ENCODE peak calls at places on chromosomes 3 and 15, in five cellular contexts. H, K, C, J and I are unnamed samples.

GRCh38 chr3:43870844-43871626 is 180.3 kb downstream of the ABHD5 start:
- DNase-seq in H (no peak), K (no peak), C (no peak), J (no peak), I (no peak)

GRCh38 chr3:101802179-101802578 is 23.2 kb downstream of the NXPE3 start:
- DNase-seq in H (no peak), K (no peak), C (no peak), J (no peak), I (no peak)

GRCh38 chr15:93619597-93619996 is 530.6 kb upstream of the RGMA start:
- DNase-seq in H (no peak), K (no peak), C (no peak), J (no peak), I (no peak)

GRCh38 chr3:120153294-120153693 is 59.0 kb upstream of the GSK3B start:
- DNase-seq in H (no peak), K (no peak), C (no peak), J (no peak), I (no peak)

GRCh38 chr3:171487382-171487781 is 27.2 kb upstream of the TNIK start:
- DNase-seq in H (no peak), K (no peak), C (no peak), J (no peak), I (no peak)

GRCh38 chr3:187430576-187430975 is 62.4 kb downstream of the RTP4 start:
- DNase-seq in H (no peak), K (no peak), C (no peak), J (no peak), I (no peak)

GRCh38 chr15:60375255-60375809 is 22.5 kb downstream of the ANXA2 start:
- DNase-seq in H (no peak), K (no peak), C (no peak), J (no peak), I (no peak)

GRCh38 chr15:79673416-79674123 is 223.2 kb downstream of the MTHFS start:
- DNase-seq in H (no peak), K (no peak), C (no peak), J (no peak), I (no peak)

GRCh38 chr15:48718646-48719045 is 73.1 kb upstream of the FBN1 start:
- DNase-seq in H (no peak), K (no peak), C (no peak), J (no peak), I (no peak)

GRCh38 chr3:133742351-133743091 is 3.7 kb upstream of the TF start:
- DNase-seq in H (no peak), K (no peak), C (no peak), J (peak), I (no peak)

GRCh38 chr3:160564205-160564922 is 1.0 kb downstream of the KPNA4 start:
- DNase-seq in H (no peak), K (peak), C (no peak), J (no peak), I (peak)

GRCh38 chr3:45870099-45870498 is 16.2 kb upstream of the CCR9 start:
- DNase-seq in H (peak), K (peak), C (peak), J (no peak), I (peak)

GRCh38 chr3:178084938-178085816 is 451.1 kb upstream of the KCNMB2 start:
- DNase-seq in H (peak), K (peak), C (peak), J (peak), I (no peak)

GRCh38 chr3:9351709-9352126 is 11.1 kb upstream of the THUMPD3 start:
- DNase-seq in H (no peak), K (no peak), C (no peak), J (no peak), I (no peak)

GRCh38 chr3:187025254-187025655 is 94.9 kb downstream of the ST6GAL1 start:
- DNase-seq in H (peak), K (peak), C (no peak), J (no peak), I (peak)

GRCh38 chr3:161296814-161297213 is 74.5 kb downstream of the SPTSSB start:
- DNase-seq in H (no peak), K (no peak), C (no peak), J (no peak), I (no peak)

GRCh38 chr15:70342554-70343548 is 245.1 kb upstream of the TLE3 start:
- DNase-seq in H (no peak), K (no peak), C (no peak), J (no peak), I (no peak)

GRCh38 chr15:100873029-100873677 is 6.5 kb upstream of the ALDH1A3 start:
- DNase-seq in H (peak), K (peak), C (no peak), J (peak), I (peak)

GRCh38 chr3:107222927-107223326 is 154.3 kb upstream of the CCDC54 start:
- DNase-seq in H (no peak), K (no peak), C (no peak), J (no peak), I (no peak)

GRCh38 chr3:184300377-184300717 is 1.3 kb downstream of the PSMD2 start:
- DNase-seq in H (no peak), K (no peak), C (no peak), J (no peak), I (no peak)

GRCh38 chr3:193883551-193883950 is 252.4 kb upstream of the HES1 start:
- DNase-seq in H (no peak), K (no peak), C (no peak), J (no peak), I (no peak)

GRCh38 chr15:77749998-77750540 is 117.4 kb upstream of the LINGO1 start:
- DNase-seq in H (no peak), K (no peak), C (no peak), J (no peak), I (no peak)

GRCh38 chr3:181017690-181018089 is 28.2 kb upstream of the DNAJC19 start:
- DNase-seq in H (no peak), K (no peak), C (no peak), J (no peak), I (no peak)

GRCh38 chr3:42711491-42712343 is 9.1 kb upstream of the HHATL start:
- DNase-seq in H (no peak), K (no peak), C (no peak), J (no peak), I (peak)

GRCh38 chr3:149501524-149501923 is 27.0 kb downstream of the TM4SF4 start:
- DNase-seq in H (no peak), K (no peak), C (no peak), J (no peak), I (no peak)

GRCh38 chr15:27486036-27486435 is 515.1 kb downstream of the GABRG3 start:
- DNase-seq in H (no peak), K (no peak), C (no peak), J (no peak), I (no peak)

GRCh38 chr3:174216948-174217718 is 642.0 kb upstream of the NAALADL2 start:
- DNase-seq in H (no peak), K (no peak), C (no peak), J (no peak), I (no peak)

GRCh38 chr15:72998226-72998625 is 54.0 kb upstream of the NEO1 start:
- DNase-seq in H (no peak), K (no peak), C (no peak), J (peak), I (no peak)

GRCh38 chr15:48723964-48724363 is 78.5 kb upstream of the FBN1 start:
- DNase-seq in H (no peak), K (no peak), C (no peak), J (no peak), I (no peak)

GRCh38 chr3:171150945-171151344 is 124.4 kb upstream of the SLC2A2 start:
- DNase-seq in H (no peak), K (no peak), C (no peak), J (no peak), I (no peak)

GRCh38 chr15:60555291-60555690 is 76.3 kb upstream of the ICE2 start:
- DNase-seq in H (no peak), K (no peak), C (no peak), J (no peak), I (no peak)

GRCh38 chr3:186453531-186453930 is 90.6 kb downstream of the CRYGS start:
- DNase-seq in H (no peak), K (no peak), C (no peak), J (no peak), I (no peak)

GRCh38 chr15:67133738-67134576 is 68.6 kb downstream of the SMAD3 start:
- DNase-seq in H (peak), K (peak), C (peak), J (no peak), I (peak)

GRCh38 chr3:120393761-120394160 is 44.6 kb upstream of the LRRC58 start:
- DNase-seq in H (no peak), K (no peak), C (no peak), J (no peak), I (no peak)

GRCh38 chr3:159650751-159651150 is 337.9 kb upstream of the IL12A start:
- DNase-seq in H (no peak), K (no peak), C (no peak), J (no peak), I (no peak)

GRCh38 chr3:63872135-63872924 is 8.7 kb downstream of the ATXN7 start:
- DNase-seq in H (no peak), K (no peak), C (no peak), J (no peak), I (no peak)

GRCh38 chr3:88059380-88060160 is 515 bp downstream of the ZNF654 start:
- DNase-seq in H (peak), K (no peak), C (no peak), J (peak), I (no peak)